ENCODE peak calls at places on chromosomes 6 and 20, in four cellular contexts. One of them, this sample, is unnamed. For H3K36me3 and H4K20me1, the result is how much of the 10 kb centered on the place peaks cover.

GRCh38 chr20:36085686-36086267 is 68.8 kb upstream of the EPB41L1 start:
- DNase-seq in HCT116: peak
- DNase-seq in fibroblast of lung: peak
- DNase-seq in K562: peak
- DNase-seq in this sample: peak

GRCh38 chr20:17936791-17937687 is 31.6 kb downstream of the SNX5 start:
- DNase-seq in HCT116: no peak
- DNase-seq in fibroblast of lung: peak
- DNase-seq in K562: no peak
- DNase-seq in this sample: no peak

GRCh38 chr6:167551634-167552630 is 227.0 kb downstream of the TTLL2 start:
- DNase-seq in HCT116: no peak
- DNase-seq in fibroblast of lung: no peak
- DNase-seq in K562: no peak
- DNase-seq in this sample: no peak

GRCh38 chr6:107819976-107820551 is 4.0 kb downstream of the SCML4 start:
- DNase-seq in HCT116: no peak
- DNase-seq in fibroblast of lung: no peak
- DNase-seq in K562: no peak
- DNase-seq in this sample: peak

GRCh38 chr20:33460711-33461110 is 17.1 kb upstream of the SNTA1 start:
- DNase-seq in HCT116: no peak
- DNase-seq in fibroblast of lung: no peak
- DNase-seq in K562: no peak
- DNase-seq in this sample: no peak

GRCh38 chr6:148367418-148368024 is 24.9 kb downstream of the SASH1 start:
- DNase-seq in HCT116: no peak
- DNase-seq in fibroblast of lung: peak
- DNase-seq in K562: no peak
- DNase-seq in this sample: no peak

GRCh38 chr20:10356628-10357027 is 77.4 kb downstream of the MKKS start:
- DNase-seq in HCT116: no peak
- DNase-seq in fibroblast of lung: peak
- DNase-seq in K562: no peak
- DNase-seq in this sample: no peak

GRCh38 chr20:32969356-32970114 is 34.7 kb downstream of the SUN5 start:
- DNase-seq in HCT116: no peak
- DNase-seq in fibroblast of lung: no peak
- DNase-seq in K562: no peak
- DNase-seq in this sample: no peak

GRCh38 chr6:7809346-7809745 is 83.4 kb downstream of the BMP6 start:
- DNase-seq in HCT116: no peak
- DNase-seq in fibroblast of lung: no peak
- DNase-seq in K562: no peak
- DNase-seq in this sample: no peak

GRCh38 chr20:18005990-18006364 is 37.2 kb downstream of the MGME1 start:
- DNase-seq in HCT116: no peak
- DNase-seq in fibroblast of lung: no peak
- DNase-seq in K562: no peak
- DNase-seq in this sample: no peak

GRCh38 chr6:34231566-34232336 is 4.9 kb upstream of the HMGA1 start:
- DNase-seq in HCT116: no peak
- DNase-seq in fibroblast of lung: no peak
- DNase-seq in K562: no peak
- DNase-seq in this sample: no peak
- H3K36me3 ChIP-seq in HCT116: under half
- H3K36me3 ChIP-seq in fibroblast of lung: under half
- H3K36me3 ChIP-seq in K562: under half
- H3K36me3 ChIP-seq in this sample: under half

DNA sequence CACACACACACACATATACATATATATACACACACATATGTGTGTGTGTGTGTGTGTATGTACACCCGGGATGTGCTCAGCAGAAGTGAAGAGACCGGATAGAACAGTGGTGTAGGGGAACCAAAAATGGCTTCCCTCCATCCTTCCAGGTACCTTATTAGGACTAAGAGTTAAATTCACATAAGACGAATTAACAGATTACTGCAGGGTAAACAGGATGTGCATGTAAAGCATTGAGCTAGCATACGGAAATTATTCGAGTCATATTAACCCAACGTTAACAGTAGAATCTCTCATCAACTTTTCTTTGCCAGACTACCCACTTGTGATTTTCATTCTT is 658 bp downstream of the CSTF1 start:
- DNase-seq in HCT116: no peak
- DNase-seq in fibroblast of lung: no peak
- DNase-seq in K562: no peak
- DNase-seq in this sample: no peak
- H4K20me1 ChIP-seq in HCT116: under half
- H4K20me1 ChIP-seq in fibroblast of lung: under half
- H4K20me1 ChIP-seq in K562: under half
- H4K20me1 ChIP-seq in this sample: under half

GRCh38 chr6:37314117-37314802 is 39.5 kb upstream of the RNF8 start:
- DNase-seq in HCT116: no peak
- DNase-seq in fibroblast of lung: no peak
- DNase-seq in K562: no peak
- DNase-seq in this sample: no peak

GRCh38 chr6:37314803-37315515 is 38.8 kb upstream of the RNF8 start:
- DNase-seq in HCT116: peak
- DNase-seq in fibroblast of lung: peak
- DNase-seq in K562: peak
- DNase-seq in this sample: no peak

GRCh38 chr6:37310980-37311379 is 42.8 kb upstream of the RNF8 start:
- DNase-seq in HCT116: no peak
- DNase-seq in fibroblast of lung: no peak
- DNase-seq in K562: no peak
- DNase-seq in this sample: no peak

GRCh38 chr6:37311666-37312473 is 41.9 kb upstream of the RNF8 start:
- DNase-seq in HCT116: no peak
- DNase-seq in fibroblast of lung: peak
- DNase-seq in K562: peak
- DNase-seq in this sample: no peak

GRCh38 chr6:37313698-37314097 is 40.1 kb upstream of the RNF8 start:
- DNase-seq in HCT116: no peak
- DNase-seq in fibroblast of lung: no peak
- DNase-seq in K562: no peak
- DNase-seq in this sample: no peak
- H3K36me3 ChIP-seq in HCT116: under half
- H3K36me3 ChIP-seq in fibroblast of lung: under half
- H3K36me3 ChIP-seq in K562: half or more
- H3K36me3 ChIP-seq in this sample: under half

DNA sequence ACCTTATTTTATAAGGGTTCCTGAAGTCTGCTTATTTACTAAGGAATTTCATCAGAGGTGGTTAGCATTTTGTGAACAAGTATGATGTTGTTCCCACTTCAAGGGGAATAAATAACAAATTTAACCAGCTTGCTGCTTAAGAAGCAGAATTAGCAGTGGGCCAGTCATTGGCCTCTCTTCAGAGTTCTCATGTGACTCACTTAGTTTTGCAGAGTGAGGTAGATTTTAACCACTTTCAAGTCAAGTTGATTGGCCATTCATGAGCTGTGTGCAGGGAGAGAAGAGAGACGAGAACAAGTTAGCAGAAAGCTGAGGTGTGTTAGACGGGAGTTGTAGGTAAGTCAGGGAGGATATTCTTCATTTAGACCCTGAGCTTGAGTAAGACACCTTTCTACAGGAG is 18.1 kb downstream of the TOP1 start:
- DNase-seq in HCT116: no peak
- DNase-seq in fibroblast of lung: peak
- DNase-seq in K562: no peak
- DNase-seq in this sample: no peak
- H4K20me1 ChIP-seq in HCT116: half or more
- H4K20me1 ChIP-seq in fibroblast of lung: under half
- H4K20me1 ChIP-seq in K562: under half
- H4K20me1 ChIP-seq in this sample: under half

DNA sequence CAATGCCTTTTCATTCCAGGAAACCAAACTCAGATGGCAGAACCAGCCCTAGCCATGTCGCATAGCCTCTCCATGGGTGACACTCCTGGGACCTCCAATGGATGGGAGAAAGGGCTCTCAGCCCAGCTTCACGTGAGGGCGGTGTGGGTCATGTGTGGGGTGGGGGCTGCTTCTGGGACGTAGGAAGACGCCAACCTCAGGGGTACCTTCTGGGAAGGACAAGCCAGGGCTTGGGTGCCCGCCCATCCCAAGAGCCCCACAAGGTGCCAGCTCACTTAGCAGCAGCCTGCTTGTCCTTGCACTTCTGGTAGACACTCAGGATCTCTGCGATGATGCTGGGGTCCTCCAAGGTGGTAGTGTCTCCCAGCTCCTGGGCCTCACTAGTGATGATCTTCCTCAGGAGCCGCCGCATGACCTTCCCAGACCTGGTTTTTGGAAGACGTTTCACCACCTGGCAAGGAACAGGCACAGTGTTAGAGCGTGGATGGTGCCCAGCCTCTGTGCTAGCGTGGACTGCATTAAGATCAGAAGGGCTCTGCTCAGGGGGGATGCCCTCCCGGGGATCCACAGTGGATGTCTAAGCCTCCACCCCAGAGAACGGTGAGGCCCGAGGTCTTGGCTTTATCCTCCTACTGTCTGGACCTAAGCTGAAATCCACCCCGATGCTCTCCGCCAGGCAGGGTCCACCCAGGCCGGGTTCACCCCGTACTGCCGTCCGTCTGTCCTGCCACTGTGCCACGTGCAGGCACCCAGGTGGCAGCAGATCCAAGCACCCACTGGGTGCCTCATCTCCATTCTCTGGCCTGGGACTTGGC is 15.1 kb upstream of the APMAP start:
- DNase-seq in HCT116: no peak
- DNase-seq in fibroblast of lung: no peak
- DNase-seq in K562: no peak
- DNase-seq in this sample: no peak
- H3K36me3 ChIP-seq in HCT116: under half
- H3K36me3 ChIP-seq in fibroblast of lung: under half
- H3K36me3 ChIP-seq in K562: under half
- H3K36me3 ChIP-seq in this sample: under half

GRCh38 chr6:111580401-111580800 is 25.3 kb downstream of the TRAF3IP2 start:
- DNase-seq in HCT116: no peak
- DNase-seq in fibroblast of lung: no peak
- DNase-seq in K562: no peak
- DNase-seq in this sample: no peak

GRCh38 chr6:111580826-111581505 is 24.7 kb downstream of the TRAF3IP2 start:
- DNase-seq in HCT116: no peak
- DNase-seq in fibroblast of lung: no peak
- DNase-seq in K562: no peak
- DNase-seq in this sample: no peak

GRCh38 chr6:111583221-111583620 is 22.5 kb downstream of the TRAF3IP2 start:
- DNase-seq in HCT116: no peak
- DNase-seq in fibroblast of lung: no peak
- DNase-seq in K562: no peak
- DNase-seq in this sample: no peak

GRCh38 chr6:111583986-111584385 is 21.7 kb downstream of the TRAF3IP2 start:
- DNase-seq in HCT116: no peak
- DNase-seq in fibroblast of lung: no peak
- DNase-seq in K562: no peak
- DNase-seq in this sample: no peak

DNA sequence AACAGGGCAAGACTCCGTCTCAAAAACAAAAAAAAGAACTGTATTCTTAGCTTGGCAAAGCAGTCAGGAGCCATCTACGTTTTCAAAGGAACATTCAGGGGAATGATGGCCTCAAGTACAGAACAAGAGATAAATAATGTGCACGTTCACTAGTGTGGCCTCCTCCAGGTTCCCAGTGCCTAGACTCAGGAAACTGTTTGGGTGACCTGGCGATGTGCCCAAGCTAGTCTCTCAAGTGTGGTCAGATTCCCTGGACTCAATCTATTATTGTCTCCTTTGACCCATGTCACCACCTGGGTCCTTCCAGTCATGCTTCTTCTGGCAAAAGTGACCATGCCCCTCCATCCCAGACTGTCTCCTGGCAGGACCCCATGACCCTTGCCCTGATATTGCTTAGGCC is 23.7 kb downstream of the TRAF3IP2 start:
- DNase-seq in HCT116: no peak
- DNase-seq in fibroblast of lung: no peak
- DNase-seq in K562: no peak
- DNase-seq in this sample: no peak
- H4K20me1 ChIP-seq in HCT116: under half
- H4K20me1 ChIP-seq in fibroblast of lung: under half
- H4K20me1 ChIP-seq in K562: under half
- H4K20me1 ChIP-seq in this sample: under half

GRCh38 chr6:37319856-37320255 is 33.9 kb upstream of the RNF8 start:
- DNase-seq in HCT116: no peak
- DNase-seq in fibroblast of lung: peak
- DNase-seq in K562: no peak
- DNase-seq in this sample: no peak

GRCh38 chr6:37317312-37318038 is 36.3 kb upstream of the RNF8 start:
- DNase-seq in HCT116: no peak
- DNase-seq in fibroblast of lung: no peak
- DNase-seq in K562: no peak
- DNase-seq in this sample: no peak

GRCh38 chr6:37320649-37321048 is 33.1 kb upstream of the RNF8 start:
- DNase-seq in HCT116: no peak
- DNase-seq in fibroblast of lung: no peak
- DNase-seq in K562: no peak
- DNase-seq in this sample: no peak

GRCh38 chr6:37319156-37319555 is 34.6 kb upstream of the RNF8 start:
- DNase-seq in HCT116: no peak
- DNase-seq in fibroblast of lung: peak
- DNase-seq in K562: no peak
- DNase-seq in this sample: no peak

DNA sequence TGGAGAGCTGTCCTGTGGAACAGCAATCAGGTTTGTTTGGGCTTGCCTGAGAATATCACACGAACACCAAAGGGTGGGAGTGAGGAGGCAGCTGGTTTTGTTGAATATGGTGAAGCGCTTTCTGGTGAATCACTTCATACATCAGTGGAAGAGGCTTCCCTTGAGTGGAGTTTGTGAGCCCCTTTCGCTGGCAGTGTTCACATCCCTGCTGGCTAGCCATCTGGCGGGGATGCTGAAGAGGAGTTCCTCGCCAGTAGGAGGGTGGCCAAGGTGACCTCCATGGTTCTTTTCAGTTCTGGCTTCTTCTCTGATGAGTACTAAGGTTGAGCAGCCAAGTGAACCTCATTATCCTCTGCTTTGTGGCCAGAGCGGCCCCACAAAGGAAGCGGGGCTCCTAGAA is 37.7 kb upstream of the RNF8 start:
- DNase-seq in HCT116: no peak
- DNase-seq in fibroblast of lung: peak
- DNase-seq in K562: no peak
- DNase-seq in this sample: no peak
- H3K36me3 ChIP-seq in HCT116: under half
- H3K36me3 ChIP-seq in fibroblast of lung: under half
- H3K36me3 ChIP-seq in K562: half or more
- H3K36me3 ChIP-seq in this sample: under half

DNA sequence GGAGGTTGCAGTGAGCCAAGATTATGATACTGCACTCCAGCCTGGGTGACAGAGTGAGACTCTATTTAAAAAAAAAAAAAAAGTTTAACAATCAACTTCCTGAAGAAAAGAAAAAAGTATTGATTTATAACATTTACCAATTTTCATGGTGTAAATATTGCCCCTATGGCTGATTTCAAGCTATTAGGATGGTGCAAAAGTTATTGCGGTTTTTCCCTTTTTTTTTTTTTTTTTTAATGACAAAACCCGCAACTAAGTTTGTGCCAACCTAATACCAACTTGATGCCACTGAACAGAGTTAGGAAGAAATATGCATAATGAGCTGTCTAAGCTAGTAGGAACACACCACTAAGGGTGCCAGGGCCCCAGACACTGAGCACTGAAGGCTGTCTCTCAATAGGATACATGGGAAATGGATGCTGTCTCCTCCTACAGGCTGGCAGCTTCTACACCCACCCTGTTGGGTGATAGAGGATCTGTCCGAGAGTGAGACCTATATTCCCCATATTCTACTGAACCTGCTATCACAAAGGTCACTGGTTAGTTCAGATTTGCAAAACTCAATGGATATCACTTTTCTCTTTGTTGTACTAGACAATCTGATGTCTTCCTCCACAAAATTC is 6.5 kb upstream of the PERP start:
- DNase-seq in HCT116: no peak
- DNase-seq in fibroblast of lung: no peak
- DNase-seq in K562: no peak
- DNase-seq in this sample: no peak
- H4K20me1 ChIP-seq in HCT116: under half
- H4K20me1 ChIP-seq in fibroblast of lung: under half
- H4K20me1 ChIP-seq in K562: under half
- H4K20me1 ChIP-seq in this sample: under half

This sample was measured in keratinocyte.